ENCODE peak calls at places on chromosomes 3 and 15, in seven cellular contexts. U is cardiac muscle cell, M is keratinocyte, D is Peyer's patch, V is ovary, Z is A673, R is stomach. W is an unnamed sample.

GRCh38 chr15:62403164-62403809 is 238.2 kb upstream of the C2CD4B start:
- DNase-seq in U (no peak), V (no peak), R (no peak), D (no peak), Z (peak; percentile 27), M (no peak), W (no peak)

GRCh38 chr15:89200182-89200581 is 21.2 kb downstream of the RLBP1 start:
- DNase-seq in R (no peak), D (no peak), M (no peak), V (no peak), Z (no peak), U (no peak), W (no peak)

GRCh38 chr3:44387404-44387803 is 48.8 kb downstream of the TCAIM start:
- DNase-seq in M (no peak), Z (no peak), D (no peak), V (no peak), U (no peak), R (no peak), W (no peak)

GRCh38 chr3:140487566-140487965 is 190.3 kb upstream of the TRIM42 start:
- DNase-seq in Z (no peak), R (no peak), M (no peak), D (no peak), V (no peak), U (no peak), W (no peak)

GRCh38 chr3:149638401-149639092 is 19.3 kb downstream of the WWTR1 start:
- DNase-seq in D (no peak), R (no peak), M (no peak), V (no peak), U (no peak), Z (peak; percentile 92), W (no peak)

GRCh38 chr3:193905993-193906396 is 230.0 kb upstream of the HES1 start:
- DNase-seq in D (no peak), V (peak; percentile 62), U (no peak), Z (no peak), M (no peak), R (no peak), W (no peak)

GRCh38 chr15:41233367-41233771 is 2.3 kb downstream of the CHP1 start:
- DNase-seq in R (no peak), Z (no peak), M (no peak), D (no peak), U (no peak), V (no peak), W (no peak)

GRCh38 chr15:75640483-75641175 is 605 bp upstream of the IMP3 start:
- DNase-seq in Z (peak; percentile 85), M (no peak), V (no peak), D (peak; percentile 44), U (peak; percentile 47), R (no peak), W (peak; percentile 85)

GRCh38 chr15:95495033-95495541 is 835.4 kb upstream of the NR2F2 start:
- DNase-seq in V (peak; percentile 50), R (peak; percentile 35), D (no peak), Z (no peak), U (no peak), M (no peak), W (peak; percentile 67)

GRCh38 chr3:122687298-122687697 is 6.7 kb downstream of the PARP14 start:
- DNase-seq in D (no peak), Z (no peak), U (no peak), R (no peak), M (no peak), V (no peak), W (no peak)

GRCh38 chr15:69513450-69513849 is 60.8 kb downstream of the RPLP1 start:
- DNase-seq in U (no peak), D (no peak), M (no peak), R (no peak), Z (no peak), V (no peak), W (no peak)

GRCh38 chr15:40045572-40046217 is 6.7 kb upstream of the SRP14 start:
- DNase-seq in D (no peak), V (no peak), U (no peak), M (no peak), R (no peak), Z (no peak), W (no peak)

GRCh38 chr15:62280625-62281024 is 115.5 kb upstream of the C2CD4B start:
- DNase-seq in V (no peak), Z (no peak), R (no peak), U (no peak), D (no peak), M (no peak), W (no peak)

GRCh38 chr15:93089855-93090305 is 869 bp upstream of the RGMA start:
- DNase-seq in V (peak; percentile 55), M (no peak), U (peak; percentile 29), Z (no peak), D (no peak), R (no peak), W (no peak)

GRCh38 chr15:93086791-93087190 is 2.2 kb downstream of the RGMA start:
- DNase-seq in M (no peak), D (no peak), Z (no peak), R (no peak), U (no peak), V (no peak), W (no peak)

GRCh38 chr15:93088981-93089854 is at the start of gene RGMA:
- DNase-seq in U (peak; percentile 58), Z (peak; percentile 30), V (peak; percentile 77), D (no peak), M (no peak), R (no peak), W (no peak)

GRCh38 chr15:93087825-93088199 is 1.2 kb downstream of the RGMA start:
- DNase-seq in D (peak; percentile 21), Z (peak; percentile 83), M (peak; percentile 35), R (peak; percentile 70), U (peak; percentile 72), V (peak; percentile 88), W (no peak)

DNA sequence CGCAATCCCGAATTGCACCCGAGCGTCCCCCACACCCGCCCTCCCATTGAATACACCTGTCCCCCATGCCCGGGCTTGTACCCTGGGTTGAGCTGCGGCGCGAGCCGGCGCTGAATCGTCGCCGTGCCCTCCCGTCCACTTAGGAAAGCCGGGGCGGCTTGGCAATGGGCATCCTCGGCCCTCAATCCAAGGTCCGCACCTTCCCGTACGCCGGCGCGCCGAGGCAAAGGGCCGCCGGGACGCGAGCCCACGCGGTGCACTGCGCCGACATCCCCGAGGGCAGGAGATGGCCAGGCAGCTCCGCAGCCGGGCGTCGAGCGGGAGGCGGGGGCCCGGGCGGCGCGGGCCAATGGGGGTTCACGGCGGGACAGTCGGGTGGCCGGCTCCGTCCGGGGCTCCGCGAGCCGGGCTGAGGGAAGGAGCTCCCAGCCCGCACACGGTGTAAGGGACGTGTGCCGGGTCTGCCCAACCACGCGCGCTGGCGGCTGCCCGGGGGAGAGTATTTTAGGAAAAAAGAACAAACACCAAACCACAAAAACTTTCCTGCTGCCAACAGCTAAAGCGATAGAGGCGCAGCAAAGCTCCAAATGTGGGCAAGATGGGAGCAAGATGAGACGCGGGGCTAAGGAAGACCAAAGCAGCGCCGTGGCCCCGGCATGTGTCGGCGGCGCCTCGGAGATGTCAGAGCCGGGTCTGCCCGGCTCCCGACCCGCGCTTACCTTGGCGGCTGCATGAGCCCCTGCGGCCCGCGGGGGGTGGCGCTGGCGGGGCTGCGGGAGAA is 621 bp downstream of the RGMA start:
- DNase-seq in D (no peak), Z (peak; percentile 49), V (peak; percentile 75), R (no peak), M (no peak), U (peak; percentile 48), W (peak; percentile 83)
- TF ChIP-seq CTCF in D (no peak), Z (no peak), V (no peak), R (no peak), M (no peak), U (no peak), W (no peak)

GRCh38 chr15:31296304-31297220 is 30.1 kb upstream of the KLF13 start:
- DNase-seq in Z (no peak), R (peak; percentile 91), U (no peak), V (peak; percentile 37), D (no peak), M (no peak), W (peak; percentile 87)

GRCh38 chr15:31295660-31296059 is 31.0 kb upstream of the KLF13 start:
- DNase-seq in M (no peak), V (peak; percentile 9), Z (no peak), U (no peak), D (no peak), R (peak; percentile 8), W (no peak)

GRCh38 chr15:31298707-31299172 is 27.9 kb upstream of the KLF13 start:
- DNase-seq in R (peak; percentile 17), U (no peak), V (peak; percentile 23), D (no peak), M (no peak), Z (no peak), W (no peak)

GRCh38 chr15:31297880-31298456 is 28.7 kb upstream of the KLF13 start:
- DNase-seq in R (peak; percentile 69), U (no peak), V (peak; percentile 3), D (no peak), M (no peak), Z (no peak), W (no peak)

GRCh38 chr15:31297221-31297879 is 29.3 kb upstream of the KLF13 start:
- DNase-seq in M (no peak), R (no peak), U (no peak), Z (no peak), V (peak; percentile 16), D (no peak), W (no peak)
- H3K4me1 ChIP-seq in M (no peaks in the 10 kb centered on the region), R (peaks cover 51% of the 10 kb centered on the region), U (no peaks in the 10 kb centered on the region), Z (no peaks in the 10 kb centered on the region), V (peaks cover 1% of the 10 kb centered on the region), D (no peaks in the 10 kb centered on the region), W (peaks cover 16% of the 10 kb centered on the region)

GRCh38 chr15:98289747-98290146 is 329.2 kb downstream of the ARRDC4 start:
- DNase-seq in M (no peak), Z (peak; percentile 84), D (no peak), U (no peak), R (no peak), V (no peak), W (no peak)

GRCh38 chr15:98288091-98288590 is 327.6 kb downstream of the ARRDC4 start:
- DNase-seq in R (no peak), M (no peak), V (no peak), U (no peak), D (no peak), Z (no peak), W (no peak)

GRCh38 chr15:98286831-98287230 is 326.3 kb downstream of the ARRDC4 start:
- DNase-seq in R (no peak), D (no peak), M (no peak), V (no peak), U (no peak), Z (no peak), W (no peak)

GRCh38 chr15:98282656-98283332 is 322.3 kb downstream of the ARRDC4 start:
- DNase-seq in V (no peak), U (no peak), R (no peak), D (no peak), Z (peak; percentile 90), M (no peak), W (no peak)

DNA sequence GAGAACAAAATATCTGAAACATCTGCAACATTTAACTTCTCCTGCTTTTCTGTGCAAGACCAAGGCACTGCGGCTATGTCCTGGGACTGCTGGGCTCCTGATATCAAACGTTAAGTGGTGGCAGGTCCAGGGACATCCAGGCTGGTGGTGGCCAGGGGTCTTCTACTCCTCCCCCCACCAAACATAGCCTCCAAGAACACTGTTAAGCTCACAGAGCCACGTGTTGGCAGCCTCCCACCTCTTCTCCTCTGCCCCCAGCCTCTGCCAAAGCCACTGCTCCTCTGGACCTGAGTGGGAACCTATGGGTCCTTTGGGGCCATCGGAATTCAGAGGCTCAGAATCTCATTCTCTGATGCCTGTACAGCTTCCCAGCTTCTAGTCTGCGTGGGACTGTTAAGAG is 325.7 kb downstream of the ARRDC4 start:
- DNase-seq in Z (no peak), U (no peak), M (no peak), V (no peak), R (no peak), D (no peak), W (no peak)
- H3K27me3 ChIP-seq in Z (no peaks in the 10 kb centered on the region), U (no peaks in the 10 kb centered on the region), M (peaks cover 2% of the 10 kb centered on the region), V (no peaks in the 10 kb centered on the region), R (no peaks in the 10 kb centered on the region), D (no peaks in the 10 kb centered on the region), W (peaks cover 45% of the 10 kb centered on the region)

GRCh38 chr3:172987268-172987667 is 153.8 kb downstream of the SPATA16 start:
- DNase-seq in U (no peak), Z (peak; percentile 47), V (no peak), M (no peak), D (no peak), R (no peak), W (no peak)
- TF ChIP-seq CTCF in U (no peak), Z (peak; percentile 65), V (no peak), M (peak; percentile 33), D (no peak), R (no peak), W (no peak)

W was measured in left lung.